ENCODE peak calls at places on chromosomes 2 and 18, in five cellular contexts. F is stimulated activated naive CD8-positive, alpha-beta T cell treated with anti-CD3 and anti-CD28 coated beads, Interleukin-15, Interleukin-2, amounts not matched to agents 100 U/mL and 50 U/mL, for 24 hours; L is thyroid gland; B is keratinocyte; G is globus pallidus. Q is an unnamed sample.

GRCh38 chr2:230905448-230906430 is 19.3 kb downstream of the GPR55 start:
- DNase-seq in F (peak; percentile 87), L (peak; percentile 93), B (no peak), G (no peak), Q (peak; percentile 23)

GRCh38 chr2:106284255-106284654 is 90.2 kb upstream of the UXS1 start:
- DNase-seq in F (no peak), L (peak; percentile 10), B (no peak), G (peak; percentile 22), Q (no peak)

GRCh38 chr18:57898506-57899124 is 95.5 kb upstream of the ATP8B1 start:
- DNase-seq in F (no peak), L (no peak), B (peak; percentile 52), G (no peak), Q (peak; percentile 92)

GRCh38 chr2:178397002-178397605 is 53.9 kb downstream of the PRKRA start:
- DNase-seq in F (no peak), L (no peak), B (no peak), G (peak; percentile 55), Q (peak; percentile 56)

GRCh38 chr2:118593257-118593656 is 254.2 kb downstream of the EN1 start:
- DNase-seq in F (no peak), L (no peak), B (no peak), G (no peak), Q (no peak)

GRCh38 chr2:110853516-110853915 is 121.1 kb downstream of the ACOXL start:
- DNase-seq in F (peak; percentile 71), L (peak; percentile 22), B (no peak), G (peak; percentile 55), Q (peak; percentile 3)

GRCh38 chr2:56132138-56132537 is 51.7 kb upstream of the CCDC85A start:
- DNase-seq in F (no peak), L (no peak), B (no peak), G (peak; percentile 75), Q (peak; percentile 52)

GRCh38 chr2:34892766-34893165 is 1293.7 kb upstream of the FAM98A start:
- DNase-seq in F (no peak), L (no peak), B (no peak), G (no peak), Q (no peak)

GRCh38 chr2:189164732-189165131 is 14.8 kb downstream of the COL5A2 start:
- DNase-seq in F (no peak), L (no peak), B (no peak), G (no peak), Q (peak; percentile 50)

GRCh38 chr2:156901373-156902031 is 356.0 kb upstream of the GALNT5 start:
- DNase-seq in F (no peak), L (no peak), B (no peak), G (no peak), Q (peak; percentile 40)

GRCh38 chr2:109201465-109202420 is 72.7 kb downstream of the SH3RF3 start:
- DNase-seq in F (no peak), L (no peak), B (no peak), G (no peak), Q (no peak)

GRCh38 chr18:75760208-75760607 is 332.7 kb upstream of the SMIM21 start:
- DNase-seq in F (no peak), L (no peak), B (no peak), G (no peak), Q (no peak)

GRCh38 chr2:120576509-120577474 is 158.9 kb upstream of the GLI2 start:
- DNase-seq in F (no peak), L (no peak), B (no peak), G (no peak), Q (no peak)

GRCh38 chr2:147531299-147531698 is 313.5 kb upstream of the ACVR2A start:
- DNase-seq in F (no peak), L (no peak), B (no peak), G (no peak), Q (no peak)

GRCh38 chr2:10094271-10094814 is 14.1 kb upstream of the CYS1 start:
- DNase-seq in F (no peak), L (no peak), B (no peak), G (no peak), Q (no peak)

GRCh38 chr2:29606105-29606871 is 315.1 kb downstream of the ALK start:
- DNase-seq in F (no peak), L (no peak), B (peak; percentile 66), G (no peak), Q (peak; percentile 92)

GRCh38 chr18:77108001-77108692 is 24.4 kb downstream of the MBP start:
- DNase-seq in F (no peak), L (peak; percentile 45), B (no peak), G (peak; percentile 70), Q (peak; percentile 82)

GRCh38 chr18:3328522-3328921 is 66.6 kb downstream of the MYL12B start:
- DNase-seq in F (no peak), L (no peak), B (no peak), G (no peak), Q (no peak)

GRCh38 chr18:9404565-9405060 is 70.0 kb downstream of the TWSG1 start:
- DNase-seq in F (peak; percentile 13), L (no peak), B (no peak), G (no peak), Q (no peak)

GRCh38 chr2:221204699-221205098 is 367.4 kb downstream of the EPHA4 start:
- DNase-seq in F (no peak), L (no peak), B (no peak), G (no peak), Q (no peak)

GRCh38 chr18:76808561-76808960 is 13.8 kb upstream of the ZNF236 start:
- DNase-seq in F (no peak), L (no peak), B (no peak), G (no peak), Q (no peak)

Q was measured in astrocyte of the spinal cord.